ENCODE peak calls at places on chromosomes 16 and 17, in eight cellular contexts. One of them, this sample, is unnamed.
A peak's percentile ranks its signal among the peaks of the same experiment; 100 is the strongest.

GRCh38 chr17:72735602-72736001 is 356.9 kb downstream of the SLC39A11 start:
- DNase-seq in CD8-positive, alpha-beta memory T cell: no peak
- DNase-seq in A172: no peak
- DNase-seq in GM12891: no peak
- DNase-seq in HCT116: no peak
- DNase-seq in activated naive CD4-positive, alpha-beta T cell treated with Interleukin-2 at 50 U/mL for 16 hours: no peak
- DNase-seq in T-cell: no peak
- DNase-seq in CD4-positive, CD25-positive, alpha-beta regulatory T cell: no peak
- DNase-seq in this sample: no peak

GRCh38 chr16:19861069-19861468 is 23.6 kb downstream of the GPRC5B start:
- DNase-seq in CD8-positive, alpha-beta memory T cell: no peak
- DNase-seq in A172: no peak
- DNase-seq in GM12891: no peak
- DNase-seq in HCT116: no peak
- DNase-seq in activated naive CD4-positive, alpha-beta T cell treated with Interleukin-2 at 50 U/mL for 16 hours: no peak
- DNase-seq in T-cell: no peak
- DNase-seq in CD4-positive, CD25-positive, alpha-beta regulatory T cell: no peak
- DNase-seq in this sample: no peak

GRCh38 chr17:66088173-66088572 is 103.8 kb downstream of the CEP112 start:
- DNase-seq in CD8-positive, alpha-beta memory T cell: no peak
- DNase-seq in A172: no peak
- DNase-seq in GM12891: no peak
- DNase-seq in HCT116: no peak
- DNase-seq in activated naive CD4-positive, alpha-beta T cell treated with Interleukin-2 at 50 U/mL for 16 hours: no peak
- DNase-seq in T-cell: no peak
- DNase-seq in CD4-positive, CD25-positive, alpha-beta regulatory T cell: no peak
- DNase-seq in this sample: no peak

GRCh38 chr17:43406676-43407645 is 8.2 kb downstream of the ARL4D start:
- DNase-seq in CD8-positive, alpha-beta memory T cell: no peak
- DNase-seq in A172: peak; percentile 75
- DNase-seq in GM12891: no peak
- DNase-seq in HCT116: no peak
- DNase-seq in activated naive CD4-positive, alpha-beta T cell treated with Interleukin-2 at 50 U/mL for 16 hours: no peak
- DNase-seq in T-cell: no peak
- DNase-seq in CD4-positive, CD25-positive, alpha-beta regulatory T cell: no peak
- DNase-seq in this sample: peak; percentile 55

GRCh38 chr17:1577186-1577585 is 14.6 kb upstream of the PITPNA start:
- DNase-seq in CD8-positive, alpha-beta memory T cell: no peak
- DNase-seq in A172: peak; percentile 95
- DNase-seq in GM12891: peak; percentile 62
- DNase-seq in HCT116: no peak
- DNase-seq in activated naive CD4-positive, alpha-beta T cell treated with Interleukin-2 at 50 U/mL for 16 hours: no peak
- DNase-seq in T-cell: no peak
- DNase-seq in CD4-positive, CD25-positive, alpha-beta regulatory T cell: no peak
- DNase-seq in this sample: peak; percentile 99

GRCh38 chr17:28514571-28515002 is 8.4 kb downstream of the FOXN1 start:
- DNase-seq in CD8-positive, alpha-beta memory T cell: no peak
- DNase-seq in A172: no peak
- DNase-seq in GM12891: no peak
- DNase-seq in HCT116: no peak
- DNase-seq in activated naive CD4-positive, alpha-beta T cell treated with Interleukin-2 at 50 U/mL for 16 hours: no peak
- DNase-seq in T-cell: no peak
- DNase-seq in CD4-positive, CD25-positive, alpha-beta regulatory T cell: no peak
- DNase-seq in this sample: no peak

GRCh38 chr16:90008708-90009145 is 10.5 kb downstream of the DBNDD1 start:
- DNase-seq in CD8-positive, alpha-beta memory T cell: peak; percentile 81
- DNase-seq in A172: no peak
- DNase-seq in GM12891: peak; percentile 78
- DNase-seq in HCT116: no peak
- DNase-seq in activated naive CD4-positive, alpha-beta T cell treated with Interleukin-2 at 50 U/mL for 16 hours: peak; percentile 68
- DNase-seq in T-cell: peak; percentile 60
- DNase-seq in CD4-positive, CD25-positive, alpha-beta regulatory T cell: peak; percentile 55
- DNase-seq in this sample: no peak

GRCh38 chr16:72311426-72311825 is 139.5 kb upstream of the PMFBP1 start:
- DNase-seq in CD8-positive, alpha-beta memory T cell: no peak
- DNase-seq in A172: peak; percentile 23
- DNase-seq in GM12891: no peak
- DNase-seq in HCT116: no peak
- DNase-seq in activated naive CD4-positive, alpha-beta T cell treated with Interleukin-2 at 50 U/mL for 16 hours: no peak
- DNase-seq in T-cell: no peak
- DNase-seq in CD4-positive, CD25-positive, alpha-beta regulatory T cell: no peak
- DNase-seq in this sample: no peak

GRCh38 chr17:1707107-1707506 is 3.1 kb downstream of the TLCD2 start:
- DNase-seq in CD8-positive, alpha-beta memory T cell: no peak
- DNase-seq in A172: no peak
- DNase-seq in GM12891: no peak
- DNase-seq in HCT116: no peak
- DNase-seq in activated naive CD4-positive, alpha-beta T cell treated with Interleukin-2 at 50 U/mL for 16 hours: peak; percentile 22
- DNase-seq in T-cell: no peak
- DNase-seq in CD4-positive, CD25-positive, alpha-beta regulatory T cell: no peak
- DNase-seq in this sample: no peak

This sample was measured in fibroblast of gingiva.